ENCODE peak calls at places on chromosomes 13 and 19, in seven cellular contexts. One of them, this sample, is unnamed.

GRCh38 chr13:94999871-95000270 is 287.5 kb upstream of the SOX21 start:
- DNase-seq in esophagus squamous epithelium: no peak
- DNase-seq in Peyer's patch: no peak
- DNase-seq in adrenal gland: no peak
- DNase-seq in transverse colon: no peak
- DNase-seq in right lobe of liver: no peak
- DNase-seq in uterus: no peak
- DNase-seq in this sample: no peak

GRCh38 chr19:33674575-33675367 is 53.0 kb downstream of the CHST8 start:
- DNase-seq in uterus: no peak
- DNase-seq in Peyer's patch: no peak
- DNase-seq in transverse colon: no peak
- DNase-seq in right lobe of liver: no peak
- DNase-seq in esophagus squamous epithelium: no peak
- DNase-seq in adrenal gland: no peak
- DNase-seq in this sample: no peak

GRCh38 chr13:84497613-84498012 is 615.3 kb upstream of the SLITRK1 start:
- DNase-seq in adrenal gland: no peak
- DNase-seq in Peyer's patch: no peak
- DNase-seq in transverse colon: no peak
- DNase-seq in uterus: no peak
- DNase-seq in right lobe of liver: no peak
- DNase-seq in esophagus squamous epithelium: no peak
- DNase-seq in this sample: no peak

GRCh38 chr19:4969772-4970531 is 1.0 kb downstream of the KDM4B start:
- DNase-seq in right lobe of liver: no peak
- DNase-seq in adrenal gland: peak; percentile 57
- DNase-seq in uterus: no peak
- DNase-seq in transverse colon: no peak
- DNase-seq in esophagus squamous epithelium: no peak
- DNase-seq in Peyer's patch: peak; percentile 34
- DNase-seq in this sample: no peak

GRCh38 chr13:44474122-44474910 is 100.7 kb downstream of the SERP2 start:
- DNase-seq in right lobe of liver: no peak
- DNase-seq in adrenal gland: no peak
- DNase-seq in uterus: no peak
- DNase-seq in Peyer's patch: no peak
- DNase-seq in esophagus squamous epithelium: no peak
- DNase-seq in transverse colon: no peak
- DNase-seq in this sample: no peak

GRCh38 chr13:75771818-75772217 is 135.7 kb downstream of the LMO7 start:
- DNase-seq in uterus: no peak
- DNase-seq in transverse colon: no peak
- DNase-seq in right lobe of liver: no peak
- DNase-seq in esophagus squamous epithelium: no peak
- DNase-seq in adrenal gland: no peak
- DNase-seq in Peyer's patch: no peak
- DNase-seq in this sample: no peak

GRCh38 chr19:12668937-12669271 is 2.3 kb downstream of the WDR83 start:
- DNase-seq in esophagus squamous epithelium: no peak
- DNase-seq in transverse colon: peak; percentile 62
- DNase-seq in Peyer's patch: peak; percentile 53
- DNase-seq in uterus: peak; percentile 54
- DNase-seq in right lobe of liver: peak; percentile 65
- DNase-seq in adrenal gland: peak; percentile 77
- DNase-seq in this sample: no peak

GRCh38 chr19:17248011-17248776 is 2.5 kb upstream of the NR2F6 start:
- DNase-seq in right lobe of liver: no peak
- DNase-seq in adrenal gland: no peak
- DNase-seq in Peyer's patch: no peak
- DNase-seq in uterus: no peak
- DNase-seq in transverse colon: peak; percentile 73
- DNase-seq in esophagus squamous epithelium: no peak
- DNase-seq in this sample: no peak

GRCh38 chr19:47021536-47022139 is 2.0 kb downstream of the NPAS1 start:
- DNase-seq in Peyer's patch: no peak
- DNase-seq in uterus: no peak
- DNase-seq in esophagus squamous epithelium: no peak
- DNase-seq in adrenal gland: no peak
- DNase-seq in right lobe of liver: no peak
- DNase-seq in transverse colon: no peak
- DNase-seq in this sample: no peak

GRCh38 chr19:47019431-47020041 is at the start of gene NPAS1:
- DNase-seq in adrenal gland: no peak
- DNase-seq in uterus: no peak
- DNase-seq in transverse colon: no peak
- DNase-seq in right lobe of liver: no peak
- DNase-seq in Peyer's patch: no peak
- DNase-seq in esophagus squamous epithelium: no peak
- DNase-seq in this sample: no peak

GRCh38 chr19:47020132-47020805 is 632 bp downstream of the NPAS1 start:
- DNase-seq in uterus: no peak
- DNase-seq in adrenal gland: no peak
- DNase-seq in right lobe of liver: no peak
- DNase-seq in esophagus squamous epithelium: no peak
- DNase-seq in transverse colon: no peak
- DNase-seq in Peyer's patch: no peak
- DNase-seq in this sample: no peak

GRCh38 chr19:47022140-47022536 is 2.5 kb downstream of the NPAS1 start:
- DNase-seq in Peyer's patch: no peak
- DNase-seq in adrenal gland: no peak
- DNase-seq in uterus: no peak
- DNase-seq in esophagus squamous epithelium: no peak
- DNase-seq in right lobe of liver: no peak
- DNase-seq in transverse colon: no peak
- DNase-seq in this sample: no peak

DNA sequence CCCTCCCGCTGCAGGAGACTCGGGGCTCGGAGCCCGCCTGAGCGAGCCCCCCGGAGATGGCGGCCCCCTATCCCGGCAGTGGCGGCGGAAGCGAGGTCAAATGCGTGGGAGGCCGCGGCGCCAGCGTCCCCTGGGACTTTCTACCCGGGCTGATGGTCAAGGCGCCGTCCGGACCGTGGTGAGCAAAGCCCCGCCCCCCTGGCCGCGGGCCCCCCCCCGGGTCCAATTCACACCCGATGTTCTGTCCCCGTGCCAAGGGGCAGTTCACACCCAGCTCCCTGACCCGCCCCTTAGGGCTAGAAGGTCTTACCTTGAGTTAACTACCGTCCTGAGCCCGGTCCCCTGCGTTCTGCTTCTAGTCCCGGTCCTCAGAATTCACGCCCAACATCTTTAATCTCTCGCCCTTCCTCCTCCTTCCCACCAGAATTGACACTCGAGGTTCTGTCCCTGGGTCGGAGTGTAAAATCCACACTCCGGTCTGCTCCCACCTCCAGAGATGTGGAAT is 1.4 kb downstream of the NPAS1 start:
- DNase-seq in uterus: no peak
- DNase-seq in Peyer's patch: no peak
- DNase-seq in esophagus squamous epithelium: no peak
- DNase-seq in right lobe of liver: no peak
- DNase-seq in adrenal gland: no peak
- DNase-seq in transverse colon: no peak
- DNase-seq in this sample: no peak
- TF ChIP-seq POLR2A in uterus: no peak
- TF ChIP-seq POLR2A in Peyer's patch: no peak
- TF ChIP-seq POLR2A in esophagus squamous epithelium: no peak
- TF ChIP-seq POLR2A in right lobe of liver: no peak
- TF ChIP-seq POLR2A in adrenal gland: no peak
- TF ChIP-seq POLR2A in transverse colon: no peak
- TF ChIP-seq POLR2A in this sample: no peak

GRCh38 chr19:8085606-8086464 is 33.3 kb downstream of the CCL25 start:
- DNase-seq in Peyer's patch: no peak
- DNase-seq in adrenal gland: peak; percentile 16
- DNase-seq in esophagus squamous epithelium: no peak
- DNase-seq in right lobe of liver: peak; percentile 79
- DNase-seq in uterus: no peak
- DNase-seq in transverse colon: peak; percentile 17
- DNase-seq in this sample: no peak

GRCh38 chr19:8088752-8089663 is 36.4 kb downstream of the CCL25 start:
- DNase-seq in adrenal gland: no peak
- DNase-seq in transverse colon: no peak
- DNase-seq in Peyer's patch: no peak
- DNase-seq in uterus: no peak
- DNase-seq in esophagus squamous epithelium: no peak
- DNase-seq in right lobe of liver: no peak
- DNase-seq in this sample: no peak

GRCh38 chr19:8089664-8090601 is 37.4 kb downstream of the CCL25 start:
- DNase-seq in esophagus squamous epithelium: no peak
- DNase-seq in right lobe of liver: no peak
- DNase-seq in Peyer's patch: no peak
- DNase-seq in adrenal gland: no peak
- DNase-seq in transverse colon: no peak
- DNase-seq in uterus: no peak
- DNase-seq in this sample: no peak

GRCh38 chr19:8086849-8087248 is 34.3 kb downstream of the CCL25 start:
- DNase-seq in Peyer's patch: no peak
- DNase-seq in esophagus squamous epithelium: no peak
- DNase-seq in adrenal gland: no peak
- DNase-seq in transverse colon: no peak
- DNase-seq in uterus: no peak
- DNase-seq in right lobe of liver: no peak
- DNase-seq in this sample: no peak

DNA sequence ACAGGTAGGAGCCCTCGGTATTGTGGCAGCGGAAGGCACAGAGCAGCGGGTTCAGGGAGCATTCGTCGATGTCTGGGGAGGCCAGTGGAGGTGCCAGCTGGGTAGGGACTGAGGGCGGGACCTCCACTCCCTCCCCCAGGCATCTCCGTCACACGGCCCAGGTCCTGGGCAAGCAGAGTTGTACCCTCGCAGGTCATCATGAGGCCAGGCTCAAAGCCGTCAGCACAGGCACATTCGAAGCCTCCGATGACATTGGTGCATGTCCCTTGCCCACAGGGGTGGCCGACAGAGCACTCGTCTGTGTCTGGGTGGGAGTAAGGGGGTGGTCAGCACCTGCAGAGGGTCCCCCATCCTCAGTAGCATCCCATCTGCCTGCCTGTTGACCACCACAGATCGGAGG is 35.3 kb downstream of the CCL25 start:
- DNase-seq in esophagus squamous epithelium: no peak
- DNase-seq in uterus: no peak
- DNase-seq in adrenal gland: no peak
- DNase-seq in transverse colon: no peak
- DNase-seq in right lobe of liver: no peak
- DNase-seq in Peyer's patch: no peak
- DNase-seq in this sample: no peak
- TF ChIP-seq POLR2A in esophagus squamous epithelium: no peak
- TF ChIP-seq POLR2A in uterus: no peak
- TF ChIP-seq POLR2A in adrenal gland: no peak
- TF ChIP-seq POLR2A in transverse colon: no peak
- TF ChIP-seq POLR2A in right lobe of liver: no peak
- TF ChIP-seq POLR2A in Peyer's patch: no peak
- TF ChIP-seq POLR2A in this sample: no peak

DNA sequence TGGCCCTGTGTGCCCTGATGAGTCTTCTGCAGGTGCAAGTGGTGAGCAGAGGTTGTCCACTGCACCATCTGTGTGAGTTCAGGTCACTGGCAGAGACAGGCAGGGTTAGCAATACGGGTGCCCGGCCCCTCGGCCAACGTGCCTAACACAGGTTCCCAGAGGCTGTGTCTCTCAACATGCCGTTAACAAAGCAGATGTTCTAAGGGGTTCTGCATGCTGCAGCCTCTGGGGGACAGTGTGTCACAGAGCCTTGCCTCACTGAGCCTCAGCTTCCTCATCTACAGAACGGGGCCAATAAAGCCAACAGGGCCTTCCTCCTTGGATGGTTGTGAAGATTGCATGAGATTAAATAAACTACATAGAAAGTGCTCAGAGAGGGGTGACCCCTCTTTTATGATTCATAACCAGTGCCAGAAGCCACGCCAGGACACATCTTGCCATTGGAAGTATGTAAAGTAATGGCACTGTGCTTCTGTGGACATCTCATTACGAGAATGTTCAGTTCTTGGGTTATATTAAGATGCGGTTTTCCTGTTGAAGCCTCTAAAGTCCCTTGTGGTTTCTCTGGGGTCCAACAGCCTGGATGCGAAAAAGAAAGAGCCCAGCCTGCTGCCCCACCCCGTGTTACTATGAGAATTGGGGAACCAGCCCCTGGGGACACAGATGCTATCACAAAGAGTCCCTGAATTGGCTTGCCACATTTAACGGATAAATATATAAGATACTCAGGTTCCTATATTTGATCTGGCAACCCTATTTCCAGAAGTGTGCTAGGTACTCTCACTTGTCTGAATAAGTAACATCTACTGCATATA is 11.2 kb upstream of the ARHGEF18 start:
- DNase-seq in adrenal gland: no peak
- DNase-seq in transverse colon: peak; percentile 73
- DNase-seq in uterus: no peak
- DNase-seq in esophagus squamous epithelium: no peak
- DNase-seq in Peyer's patch: peak; percentile 86
- DNase-seq in right lobe of liver: no peak
- DNase-seq in this sample: peak; percentile 45
- TF ChIP-seq POLR2A in adrenal gland: no peak
- TF ChIP-seq POLR2A in transverse colon: no peak
- TF ChIP-seq POLR2A in uterus: no peak
- TF ChIP-seq POLR2A in esophagus squamous epithelium: no peak
- TF ChIP-seq POLR2A in Peyer's patch: no peak
- TF ChIP-seq POLR2A in right lobe of liver: no peak
- TF ChIP-seq POLR2A in this sample: peak; percentile 69

GRCh38 chr19:49851456-49852259 is 699 bp downstream of the PTOV1 start:
- DNase-seq in right lobe of liver: peak; percentile 51
- DNase-seq in uterus: peak; percentile 40
- DNase-seq in adrenal gland: peak; percentile 66
- DNase-seq in esophagus squamous epithelium: no peak
- DNase-seq in transverse colon: no peak
- DNase-seq in Peyer's patch: peak; percentile 45
- DNase-seq in this sample: no peak
- TF ChIP-seq POLR2A in right lobe of liver: no peak
- TF ChIP-seq POLR2A in uterus: no peak
- TF ChIP-seq POLR2A in adrenal gland: no peak
- TF ChIP-seq POLR2A in esophagus squamous epithelium: no peak
- TF ChIP-seq POLR2A in transverse colon: no peak
- TF ChIP-seq POLR2A in Peyer's patch: no peak
- TF ChIP-seq POLR2A in this sample: no peak

DNA sequence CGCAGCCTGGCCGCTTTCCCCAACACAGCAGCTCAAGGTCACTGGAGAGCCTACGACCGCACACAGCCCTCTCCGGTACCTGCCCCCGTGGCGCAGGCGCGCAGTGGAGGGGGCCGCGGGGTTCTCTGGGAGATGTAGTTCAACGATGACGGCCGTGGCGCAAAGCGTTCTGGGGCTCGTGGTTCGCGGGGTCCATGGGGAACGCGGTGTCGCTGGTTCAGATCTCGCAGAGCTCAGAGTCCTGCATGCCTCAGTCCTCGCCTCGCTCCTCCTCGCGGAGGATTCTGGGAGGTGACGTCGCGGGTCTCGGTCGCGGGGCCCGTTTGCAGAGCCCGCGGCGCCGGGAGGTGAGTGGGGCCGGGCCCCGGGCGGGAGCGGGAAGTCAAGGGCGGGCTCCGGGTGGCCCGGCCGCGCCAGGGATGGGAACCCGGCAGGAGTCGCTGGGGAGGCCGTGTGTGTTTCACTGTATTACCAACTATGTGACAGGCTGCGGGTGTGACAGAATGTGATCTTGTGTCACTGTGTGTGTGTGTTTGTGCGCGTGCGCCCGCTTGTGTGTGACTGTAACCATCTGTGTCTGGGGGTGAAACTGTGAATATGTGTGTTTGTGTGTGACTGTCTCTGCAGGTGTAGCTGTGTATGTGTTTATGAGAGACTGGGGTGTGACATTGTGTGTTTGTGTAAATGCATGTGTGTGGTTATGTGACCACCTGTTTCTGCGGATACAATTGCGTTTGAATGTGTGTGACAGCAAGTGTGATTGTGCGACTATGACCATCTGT is at the start of gene ZNF527:
- DNase-seq in right lobe of liver: peak; percentile 97
- DNase-seq in Peyer's patch: peak; percentile 96
- DNase-seq in adrenal gland: peak; percentile 99
- DNase-seq in uterus: peak; percentile 95
- DNase-seq in transverse colon: peak; percentile 98
- DNase-seq in esophagus squamous epithelium: peak; percentile 89
- DNase-seq in this sample: peak; percentile 86
- TF ChIP-seq POLR2A in right lobe of liver: peak; percentile 80
- TF ChIP-seq POLR2A in Peyer's patch: peak; percentile 80
- TF ChIP-seq POLR2A in adrenal gland: peak; percentile 59
- TF ChIP-seq POLR2A in uterus: peak; percentile 84
- TF ChIP-seq POLR2A in transverse colon: peak; percentile 92
- TF ChIP-seq POLR2A in esophagus squamous epithelium: peak; percentile 79
- TF ChIP-seq POLR2A in this sample: peak; percentile 91